ENCODE peak calls at places on chromosomes 2 and 18, in six cellular contexts. W, R, Z, V, K and O are unnamed samples.

GRCh38 chr18:51588616-51589015 is 391.1 kb upstream of the MEX3C start:
- DNase-seq in W (no peak), R (no peak), Z (no peak), V (no peak), K (no peak), O (no peak)

GRCh38 chr2:156784034-156784433 is 347.9 kb downstream of the GPD2 start:
- DNase-seq in W (no peak), R (no peak), Z (no peak), V (no peak), K (no peak), O (no peak)

GRCh38 chr2:168184896-168185513 is 62.4 kb downstream of the STK39 start:
- DNase-seq in W (no peak), R (no peak), Z (no peak), V (no peak), K (no peak), O (no peak)

GRCh38 chr18:9653390-9653789 is 39.0 kb upstream of the PPP4R1 start:
- DNase-seq in W (no peak), R (no peak), Z (peak), V (no peak), K (no peak), O (no peak)

GRCh38 chr2:109726666-109727270 is 67.3 kb upstream of the RGPD5 start:
- DNase-seq in W (no peak), R (no peak), Z (peak), V (no peak), K (no peak), O (no peak)

GRCh38 chr2:238279324-238279682 is 9.1 kb downstream of the PER2 start:
- DNase-seq in W (no peak), R (no peak), Z (no peak), V (no peak), K (no peak), O (no peak)

GRCh38 chr2:230668939-230669303 is 43.7 kb upstream of the CAB39 start:
- DNase-seq in W (peak), R (peak), Z (no peak), V (no peak), K (no peak), O (no peak)

GRCh38 chr2:3633089-3633981 is 24.7 kb upstream of the ALLC start:
- DNase-seq in W (no peak), R (peak), Z (no peak), V (peak), K (peak), O (no peak)

GRCh38 chr2:193869564-193869963 is 1674.8 kb upstream of the TMEFF2 start:
- DNase-seq in W (no peak), R (no peak), Z (no peak), V (no peak), K (no peak), O (no peak)

DNA sequence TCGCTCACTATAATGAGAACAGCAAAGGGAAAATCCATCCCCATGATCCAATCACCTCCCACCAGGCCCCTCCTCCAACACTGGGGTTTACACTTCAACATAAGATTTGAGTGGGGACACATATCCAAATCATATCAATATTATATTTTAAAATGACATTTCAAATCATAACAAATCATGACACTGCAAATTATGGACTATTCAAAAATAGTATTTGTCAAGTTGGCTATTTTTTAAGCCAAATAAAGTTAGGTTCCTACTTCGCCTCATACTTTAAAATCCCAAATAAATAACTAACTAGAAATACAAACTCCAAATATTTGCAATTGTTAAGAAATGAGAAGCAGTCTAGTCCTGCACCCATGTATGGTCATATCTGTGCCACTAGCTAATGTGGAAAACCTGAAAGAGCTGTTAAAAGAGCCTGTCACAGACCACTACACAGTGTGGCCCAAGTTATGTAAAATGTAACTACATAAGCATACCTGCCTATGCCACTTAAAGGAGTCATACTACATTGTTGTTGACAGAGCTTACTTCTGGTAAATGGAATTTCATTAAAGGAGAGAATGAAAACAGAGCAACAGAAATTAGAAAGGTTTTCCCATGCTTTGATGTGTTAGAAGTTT is 334.7 kb upstream of the GULP1 start:
- DNase-seq in W (no peak), R (no peak), Z (no peak), V (no peak), K (no peak), O (no peak)
- TF ChIP-seq CTCF in W (no peak), R (no peak), Z (no peak), V (no peak), K (no peak), O (no peak)

GRCh38 chr18:21820035-21820810 is 79.6 kb downstream of the MIB1 start:
- DNase-seq in W (peak), R (no peak), Z (no peak), V (no peak), K (no peak), O (peak)
- TF ChIP-seq CTCF in W (peak), R (peak), Z (peak), V (peak), K (no peak), O (peak)

GRCh38 chr2:236167297-236168109 is 683 bp downstream of the GBX2 start:
- DNase-seq in W (peak), R (peak), Z (peak), V (no peak), K (peak), O (peak)
- TF ChIP-seq CTCF in W (no peak), R (peak), Z (peak), V (no peak), K (no peak), O (no peak)

GRCh38 chr2:96823203-96823602 is 7.1 kb downstream of the CNNM3 start:
- DNase-seq in W (no peak), R (no peak), Z (no peak), V (no peak), K (no peak), O (no peak)
- TF ChIP-seq CTCF in W (no peak), R (no peak), Z (no peak), V (no peak), K (no peak), O (no peak)

GRCh38 chr2:173090973-173091660 is 15.5 kb downstream of the MAP3K20 start:
- DNase-seq in W (no peak), R (no peak), Z (no peak), V (no peak), K (no peak), O (no peak)
- TF ChIP-seq CTCF in W (peak), R (peak), Z (no peak), V (no peak), K (peak), O (no peak)

GRCh38 chr2:188369365-188369764 is 77.7 kb downstream of the GULP1 start:
- DNase-seq in W (peak), R (peak), Z (peak), V (no peak), K (peak), O (peak)
- TF ChIP-seq CTCF in W (peak), R (peak), Z (peak), V (peak), K (peak), O (peak)

DNA sequence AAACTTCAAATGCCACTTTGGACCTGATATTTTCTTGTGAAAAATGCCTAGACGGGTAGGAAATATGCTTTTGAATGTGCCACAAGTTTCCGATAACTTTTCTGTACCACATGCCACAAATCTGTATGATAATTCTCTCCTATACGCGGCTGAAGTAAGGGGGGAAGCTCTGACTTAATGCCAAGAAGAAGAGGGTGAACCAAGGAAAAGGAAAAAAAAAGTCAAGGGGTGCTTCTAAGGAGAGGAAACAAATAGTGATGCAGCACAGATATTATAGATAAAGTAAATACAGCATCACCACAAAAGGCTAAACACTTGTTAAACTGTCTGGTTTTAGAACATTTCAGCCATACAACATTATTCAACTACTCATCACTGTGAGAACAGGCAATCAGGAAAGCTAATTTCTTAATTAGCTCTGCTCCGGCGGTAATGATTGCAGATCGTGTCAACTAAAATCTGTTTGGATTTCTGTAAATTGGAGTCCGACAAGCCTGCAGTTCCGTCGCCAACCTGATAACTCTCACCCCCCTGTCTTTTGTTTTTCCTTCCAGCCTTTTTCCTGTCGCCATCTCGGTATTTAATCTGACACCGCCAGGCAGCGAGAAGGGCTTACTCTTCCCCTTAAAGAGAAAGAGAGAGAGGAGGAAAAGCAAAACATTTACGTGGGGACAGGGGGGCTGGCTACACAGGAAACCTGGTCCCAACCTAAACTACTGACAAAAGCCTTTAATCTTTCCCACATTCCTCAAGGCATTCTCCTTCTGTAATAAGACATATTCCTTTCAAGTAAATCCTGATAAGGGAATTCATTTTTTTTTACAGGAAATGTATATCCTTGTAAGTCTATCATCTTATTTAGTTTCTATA is 67.5 kb downstream of the ZEB2 start:
- DNase-seq in W (no peak), R (peak), Z (peak), V (no peak), K (peak), O (no peak)
- TF ChIP-seq CTCF in W (no peak), R (peak), Z (no peak), V (no peak), K (no peak), O (no peak)

GRCh38 chr2:96604104-96604503 is 34.0 kb downstream of the KANSL3 start:
- DNase-seq in W (no peak), R (peak), Z (peak), V (no peak), K (peak), O (no peak)
- TF ChIP-seq CTCF in W (no peak), R (peak), Z (no peak), V (no peak), K (no peak), O (peak)

DNA sequence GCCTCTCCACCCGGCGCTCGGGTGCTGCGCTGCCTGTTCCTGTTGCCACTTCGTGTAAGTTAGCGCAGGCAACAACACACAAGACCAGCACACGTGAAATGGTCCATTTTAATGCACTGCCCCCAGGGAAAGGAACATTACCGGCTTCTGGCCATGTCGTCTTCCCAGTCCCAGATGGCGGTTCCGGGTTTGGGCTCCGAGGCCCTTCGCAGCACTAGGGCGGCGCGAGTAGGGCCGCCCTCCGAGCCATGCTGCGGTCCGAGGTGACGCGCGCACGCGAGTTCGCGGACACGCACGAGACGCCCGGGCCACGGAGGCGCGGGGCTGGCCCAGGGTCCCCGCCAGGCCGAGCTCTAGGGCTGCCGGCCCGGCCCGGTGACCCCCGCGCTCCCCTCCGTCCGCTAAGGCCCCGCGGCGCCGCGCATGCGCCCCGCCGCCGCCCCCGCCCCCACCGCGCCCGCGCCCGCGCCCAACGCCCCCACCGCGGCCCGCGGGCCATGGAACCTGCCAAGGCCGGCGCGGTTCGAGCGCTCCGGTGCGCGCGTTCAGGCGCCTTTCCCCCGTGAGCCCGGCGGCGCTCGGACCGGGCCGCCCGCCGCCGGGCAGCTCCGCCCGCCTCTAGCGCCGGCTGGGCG is 365 bp upstream of the ZNF236 start:
- DNase-seq in W (peak), R (peak), Z (peak), V (peak), K (peak), O (peak)
- TF ChIP-seq CTCF in W (no peak), R (no peak), Z (no peak), V (no peak), K (no peak), O (no peak)

DNA sequence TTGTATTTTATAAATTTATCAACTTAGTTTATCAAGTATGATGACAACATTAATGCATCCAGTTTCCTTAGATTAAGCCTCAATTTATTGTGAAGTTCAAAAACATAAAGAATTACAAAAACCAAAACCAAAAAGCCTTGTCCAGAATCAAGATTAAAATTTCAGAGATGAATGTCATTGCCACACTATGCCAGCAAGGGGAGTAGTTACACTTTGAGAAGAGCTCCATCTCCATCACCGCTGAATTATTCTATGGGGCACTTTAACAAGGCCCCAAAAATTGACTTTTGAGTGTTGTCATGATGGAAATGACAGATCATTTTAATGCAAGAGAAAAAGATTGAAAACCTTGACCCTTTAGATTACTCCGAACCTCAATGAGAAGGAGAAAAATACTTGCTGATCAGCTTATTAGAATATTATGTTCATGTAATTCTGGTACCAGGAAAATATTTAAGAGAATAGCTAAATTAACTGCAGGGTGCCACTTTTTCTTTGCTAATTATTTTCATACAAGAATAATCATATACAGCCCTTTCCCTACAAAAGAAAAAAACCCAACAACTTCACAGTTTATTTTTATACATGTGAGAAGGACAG is 152.5 kb upstream of the AQP4 start:
- DNase-seq in W (peak), R (no peak), Z (peak), V (no peak), K (no peak), O (peak)
- TF ChIP-seq CTCF in W (peak), R (peak), Z (peak), V (peak), K (peak), O (peak)